ENCODE peak calls at places on chromosomes 6 and 20, in five cellular contexts. J is GM10248, K is astrocyte, D is AG09319, N is pancreas. Y is an unnamed sample.

GRCh38 chr20:1895674-1896496 is 678 bp downstream of the SIRPA start:
- DNase-seq in J (no peak), K (no peak), D (no peak), N (peak; percentile 27), Y (no peak)

GRCh38 chr20:62860924-62861691 is 514 bp downstream of the TCFL5 start:
- DNase-seq in J (no peak), K (no peak), D (no peak), N (no peak), Y (no peak)

GRCh38 chr6:33717857-33718552 is 6.5 kb upstream of the UQCC2 start:
- DNase-seq in J (no peak), K (no peak), D (no peak), N (no peak), Y (no peak)

GRCh38 chr20:1882026-1882425 is 13.2 kb upstream of the SIRPA start:
- DNase-seq in J (no peak), K (no peak), D (no peak), N (no peak), Y (no peak)

GRCh38 chr20:49511788-49512525 is 29.5 kb upstream of the KCNB1 start:
- DNase-seq in J (no peak), K (no peak), D (no peak), N (no peak), Y (no peak)

GRCh38 chr20:47150403-47151152 is 205.9 kb downstream of the ZMYND8 start:
- DNase-seq in J (peak; percentile 40), K (peak; percentile 54), D (peak; percentile 32), N (peak; percentile 26), Y (no peak)

GRCh38 chr6:132285004-132285780 is 116.1 kb downstream of the MOXD1 start:
- DNase-seq in J (no peak), K (no peak), D (no peak), N (no peak), Y (no peak)

GRCh38 chr6:35154262-35154661 is 13.1 kb upstream of the TCP11 start:
- DNase-seq in J (no peak), K (peak; percentile 35), D (no peak), N (no peak), Y (no peak)

GRCh38 chr20:433300-433975 is 25.3 kb downstream of the RBCK1 start:
- DNase-seq in J (peak; percentile 81), K (no peak), D (no peak), N (no peak), Y (no peak)

GRCh38 chr20:54577637-54578036 is 102.2 kb downstream of the DOK5 start:
- DNase-seq in J (no peak), K (no peak), D (no peak), N (no peak), Y (no peak)

GRCh38 chr6:96899019-96899418 is 1.3 kb upstream of the NDUFAF4 start:
- DNase-seq in J (no peak), K (peak; percentile 27), D (no peak), N (no peak), Y (no peak)

GRCh38 chr6:20366082-20366834 is 35.4 kb upstream of the E2F3 start:
- DNase-seq in J (no peak), K (no peak), D (no peak), N (no peak), Y (no peak)

GRCh38 chr6:90947184-90948064 is 360.6 kb upstream of the MAP3K7 start:
- DNase-seq in J (no peak), K (no peak), D (no peak), N (no peak), Y (no peak)

GRCh38 chr6:43609402-43609801 is 19.7 kb downstream of the GTPBP2 start:
- DNase-seq in J (no peak), K (no peak), D (no peak), N (no peak), Y (no peak)

GRCh38 chr6:108009894-108010293 is 51.9 kb upstream of the SEC63 start:
- DNase-seq in J (no peak), K (no peak), D (no peak), N (no peak), Y (no peak)

GRCh38 chr6:143542915-143543314 is 31.4 kb upstream of the FUCA2 start:
- DNase-seq in J (no peak), K (no peak), D (no peak), N (no peak), Y (no peak)

GRCh38 chr6:148720371-148720770 is 26.5 kb upstream of the UST start:
- DNase-seq in J (no peak), K (peak; percentile 71), D (no peak), N (no peak), Y (no peak)

GRCh38 chr6:142856857-142857608 is 87.9 kb downstream of the HIVEP2 start:
- DNase-seq in J (peak; percentile 40), K (no peak), D (no peak), N (no peak), Y (no peak)

GRCh38 chr6:87968435-87969278 is 79.0 kb upstream of the SPACA1 start:
- DNase-seq in J (peak; percentile 13), K (peak; percentile 4), D (no peak), N (no peak), Y (no peak)

GRCh38 chr20:23320317-23320716 is 30.3 kb upstream of the NXT1 start:
- DNase-seq in J (no peak), K (no peak), D (no peak), N (no peak), Y (no peak)
- TF ChIP-seq CTCF in J (no peak), K (peak; percentile 32), D (peak; percentile 26), N (no peak), Y (peak; percentile 44)

GRCh38 chr6:3267162-3267561 is 8.4 kb downstream of the PSMG4 start:
- DNase-seq in J (no peak), K (no peak), D (no peak), N (no peak), Y (no peak)

GRCh38 chr6:3269412-3269975 is 10.7 kb downstream of the PSMG4 start:
- DNase-seq in J (no peak), K (no peak), D (no peak), N (no peak), Y (no peak)

GRCh38 chr6:3266170-3266569 is 7.4 kb downstream of the PSMG4 start:
- DNase-seq in J (no peak), K (no peak), D (no peak), N (no peak), Y (no peak)

GRCh38 chr6:3270258-3270657 is 11.5 kb downstream of the PSMG4 start:
- DNase-seq in J (no peak), K (no peak), D (no peak), N (no peak), Y (no peak)

DNA sequence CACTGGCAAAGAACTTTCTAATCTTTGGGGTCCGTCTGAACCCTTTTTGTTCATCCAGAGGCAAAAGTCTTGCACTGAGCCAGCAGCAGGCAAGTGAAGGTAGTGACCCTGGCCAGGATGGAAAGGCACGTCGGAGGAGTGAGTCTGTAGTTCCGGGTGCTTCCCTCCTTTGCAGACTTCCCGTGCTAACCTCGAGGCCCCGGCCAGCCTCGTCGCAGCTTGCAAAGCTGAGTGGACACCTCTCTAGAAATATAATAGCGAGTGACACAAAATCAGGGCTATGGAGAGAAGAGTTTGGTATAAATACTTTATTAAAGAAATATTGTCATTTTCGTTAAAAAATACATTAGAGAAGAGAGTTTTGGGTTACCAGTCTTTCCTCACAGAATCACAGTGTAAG is 9.9 kb downstream of the PSMG4 start:
- DNase-seq in J (no peak), K (no peak), D (no peak), N (no peak), Y (no peak)
- TF ChIP-seq CTCF in J (no peak), K (no peak), D (no peak), N (no peak), Y (no peak)

GRCh38 chr6:30219244-30219643 is 6.0 kb upstream of the TRIM26 start:
- DNase-seq in J (peak; percentile 71), K (no peak), D (no peak), N (peak; percentile 49), Y (no peak)
- TF ChIP-seq CTCF in J (peak; percentile 86), K (peak; percentile 94), D (peak; percentile 92), N (peak; percentile 64), Y (peak; percentile 91)

GRCh38 chr6:27049863-27050781 is 197.4 kb upstream of the PRSS16 start:
- DNase-seq in J (no peak), K (no peak), D (no peak), N (no peak), Y (no peak)
- TF ChIP-seq CTCF in J (no peak), K (no peak), D (no peak), N (no peak), Y (no peak)

DNA sequence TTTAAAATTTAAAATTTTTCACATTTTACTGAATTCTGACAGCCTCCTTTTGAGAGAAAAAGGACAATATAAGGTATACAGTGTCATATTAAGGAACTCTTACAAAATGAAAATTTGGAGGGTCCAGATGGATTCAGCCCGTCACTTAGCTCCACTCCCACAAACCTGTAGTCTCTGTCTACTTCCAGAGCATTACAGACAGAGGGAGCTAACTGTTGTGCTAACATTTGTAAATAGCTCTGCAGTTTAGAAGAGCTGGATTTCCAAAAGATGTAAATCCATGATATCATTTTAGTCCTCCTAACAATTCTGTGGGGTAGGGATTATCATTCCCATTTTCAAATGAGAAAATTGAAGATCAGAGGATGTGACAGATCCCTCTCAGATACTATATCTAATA is 16.1 kb upstream of the SERINC3 start:
- DNase-seq in J (no peak), K (no peak), D (no peak), N (no peak), Y (no peak)
- TF ChIP-seq CTCF in J (no peak), K (no peak), D (peak; percentile 33), N (no peak), Y (peak; percentile 38)

GRCh38 chr6:170485159-170485558 is 67.9 kb downstream of the PSMB1 start:
- DNase-seq in J (no peak), K (no peak), D (peak; percentile 25), N (no peak), Y (no peak)

GRCh38 chr6:170483413-170483812 is 69.7 kb downstream of the PSMB1 start:
- DNase-seq in J (no peak), K (no peak), D (no peak), N (no peak), Y (no peak)

GRCh38 chr6:170475118-170475517 is 78.0 kb downstream of the PSMB1 start:
- DNase-seq in J (no peak), K (no peak), D (no peak), N (no peak), Y (no peak)

GRCh38 chr6:170476360-170476759 is 76.7 kb downstream of the PSMB1 start:
- DNase-seq in J (no peak), K (no peak), D (no peak), N (no peak), Y (no peak)

DNA sequence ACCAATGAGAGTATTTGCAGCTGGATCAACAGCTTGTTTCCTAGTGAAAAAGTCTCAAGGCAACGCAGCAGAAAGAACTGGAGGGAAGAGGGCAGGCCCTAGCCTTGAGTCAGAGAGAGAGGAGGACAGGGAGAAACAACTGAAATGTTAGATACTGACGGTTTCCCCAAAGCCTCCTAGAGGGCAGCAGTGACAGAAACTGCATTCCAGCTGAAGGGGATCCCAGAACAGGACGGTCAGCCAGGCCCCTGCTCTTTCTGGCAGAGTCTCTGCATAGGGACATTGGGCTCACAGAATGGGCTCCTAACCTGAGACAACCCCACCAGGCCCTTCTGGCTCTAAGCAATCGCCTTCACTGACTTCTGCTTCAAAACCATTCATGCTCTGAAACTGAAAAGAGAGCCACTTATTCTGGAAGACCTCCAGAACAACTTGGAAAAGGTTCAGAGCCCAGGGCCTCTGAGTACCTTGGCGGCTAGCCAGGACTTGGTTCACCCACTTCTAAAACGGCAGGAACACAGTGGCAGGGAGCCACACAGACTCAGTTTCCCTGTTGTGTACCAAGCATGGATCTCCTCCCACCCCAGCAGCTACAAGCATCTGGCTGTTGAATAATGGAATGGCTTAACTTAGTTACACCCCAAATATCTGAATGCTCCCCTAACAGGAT is 72.9 kb downstream of the PSMB1 start:
- DNase-seq in J (no peak), K (peak; percentile 2), D (no peak), N (no peak), Y (no peak)
- TF ChIP-seq CTCF in J (no peak), K (no peak), D (no peak), N (no peak), Y (peak; percentile 26)

GRCh38 chr6:116332096-116332495 is 38.7 kb upstream of the DSE start:
- DNase-seq in J (no peak), K (no peak), D (no peak), N (no peak), Y (no peak)
- TF ChIP-seq CTCF in J (no peak), K (no peak), D (no peak), N (no peak), Y (no peak)

Y was measured in osteocyte.